ENCODE peak calls at places on chromosomes 16 and 17, in four cellular contexts. V is HepG2, Q is Panc1, X is K562. T is an unnamed sample.

GRCh38 chr17:78040561-78041400 is 82.3 kb downstream of the TNRC6C start:
- DNase-seq in V (no peak), Q (no peak), X (no peak), T (peak; percentile 56)

GRCh38 chr16:86171329-86171728 is 272.4 kb downstream of the IRF8 start:
- DNase-seq in Q (no peak), X (no peak), V (no peak), T (no peak)

GRCh38 chr17:48546187-48546923 is 1.4 kb upstream of the HOXB2 start:
- DNase-seq in Q (no peak), X (no peak), V (no peak), T (no peak)

GRCh38 chr16:67397812-67398545 is 4.7 kb upstream of the TPPP3 start:
- DNase-seq in X (no peak), Q (no peak), V (no peak), T (no peak)

GRCh38 chr16:29837833-29838232 is 17.6 kb downstream of the MVP start:
- DNase-seq in Q (no peak), X (no peak), V (no peak), T (no peak)

GRCh38 chr16:73546351-73546845 is 498.5 kb upstream of the ZFHX3 start:
- DNase-seq in V (no peak), X (peak; percentile 6), Q (no peak), T (no peak)

GRCh38 chr17:79862771-79863440 is 23.7 kb upstream of the CBX4 start:
- DNase-seq in V (no peak), X (no peak), Q (no peak), T (no peak)

GRCh38 chr17:21371511-21372081 is 4.6 kb upstream of the KCNJ12 start:
- DNase-seq in X (no peak), Q (no peak), V (no peak), T (no peak)

GRCh38 chr16:87178177-87178863 is 138.9 kb downstream of the C16orf95 start:
- DNase-seq in X (no peak), Q (no peak), V (no peak), T (no peak)

GRCh38 chr17:42275527-42276358 is 448 bp downstream of the STAT5B start:
- DNase-seq in V (no peak), X (peak; percentile 47), Q (no peak), T (no peak)

GRCh38 chr17:1617620-1618174 is 10.9 kb downstream of the SLC43A2 start:
- DNase-seq in Q (no peak), X (peak; percentile 66), V (no peak), T (peak; percentile 93)

GRCh38 chr16:14300631-14301149 is 229.6 kb downstream of the MRTFB start:
- DNase-seq in X (peak; percentile 52), Q (peak; percentile 82), V (peak; percentile 88), T (peak; percentile 71)

GRCh38 chr16:72969812-72970211 is 78.1 kb downstream of the ZFHX3 start:
- DNase-seq in X (no peak), Q (no peak), V (no peak), T (no peak)

GRCh38 chr17:49093131-49093530 is 39.4 kb upstream of the B4GALNT2 start:
- DNase-seq in Q (no peak), X (no peak), V (no peak), T (no peak)

GRCh38 chr16:89232107-89232506 is 14.6 kb downstream of the ZNF778 start:
- DNase-seq in Q (no peak), X (no peak), V (peak; percentile 87), T (no peak)

GRCh38 chr16:57795431-57795878 is 6.8 kb downstream of the KIFC3 start:
- DNase-seq in Q (peak; percentile 27), X (peak; percentile 27), V (peak; percentile 73), T (peak; percentile 53)

GRCh38 chr16:88121886-88122580 is 170.8 kb downstream of the BANP start:
- DNase-seq in Q (no peak), X (no peak), V (no peak), T (no peak)

GRCh38 chr16:16071631-16072244 is 122.3 kb downstream of the ABCC1 start:
- DNase-seq in X (no peak), Q (no peak), V (peak; percentile 67), T (no peak)

GRCh38 chr16:77922355-77922754 is 100.0 kb upstream of the CLEC3A start:
- DNase-seq in X (no peak), Q (no peak), V (no peak), T (no peak)

GRCh38 chr16:87542531-87543102 is 49.8 kb upstream of the ZCCHC14 start:
- DNase-seq in V (peak; percentile 39), Q (no peak), X (no peak), T (no peak)

GRCh38 chr16:85072947-85073346 is 39.3 kb downstream of the CIBAR2 start:
- DNase-seq in X (no peak), V (no peak), Q (no peak), T (no peak)

GRCh38 chr17:5413682-5414081 is 5.8 kb downstream of the NUP88 start:
- DNase-seq in V (no peak), Q (peak; percentile 95), X (no peak), T (peak; percentile 73)

GRCh38 chr17:37820313-37821024 is 75.6 kb upstream of the HNF1B start:
- DNase-seq in X (no peak), V (no peak), Q (no peak), T (no peak)

GRCh38 chr16:46688101-46688656 is 799 bp downstream of the VPS35 start:
- DNase-seq in Q (no peak), X (no peak), V (no peak), T (no peak)

GRCh38 chr16:3013998-3014690 is 1.4 kb downstream of the CLDN9 start:
- DNase-seq in Q (no peak), X (no peak), V (no peak), T (no peak)

GRCh38 chr17:81171941-81172340 is 5.9 kb upstream of the AATK start:
- DNase-seq in V (peak; percentile 28), Q (no peak), X (no peak), T (no peak)

GRCh38 chr17:10149573-10150399 is 48.6 kb downstream of the GAS7 start:
- DNase-seq in X (no peak), V (no peak), Q (no peak), T (peak; percentile 46)

GRCh38 chr17:76993636-76994035 is 125.4 kb downstream of the MGAT5B start:
- DNase-seq in X (no peak), Q (no peak), V (no peak), T (no peak)

GRCh38 chr17:42214156-42214555 is 19.9 kb upstream of the GHDC start:
- DNase-seq in X (no peak), Q (no peak), V (no peak), T (no peak)

GRCh38 chr16:54921229-54921824 is 9.3 kb upstream of the IRX5 start:
- DNase-seq in Q (no peak), V (no peak), X (no peak), T (no peak)

GRCh38 chr16:23519282-23519681 is 9.0 kb upstream of the GGA2 start:
- DNase-seq in V (no peak), Q (no peak), X (peak; percentile 82), T (no peak)

GRCh38 chr16:31664683-31665482 is 137.2 kb downstream of the AHSP start:
- DNase-seq in Q (no peak), V (no peak), X (no peak), T (no peak)

DNA sequence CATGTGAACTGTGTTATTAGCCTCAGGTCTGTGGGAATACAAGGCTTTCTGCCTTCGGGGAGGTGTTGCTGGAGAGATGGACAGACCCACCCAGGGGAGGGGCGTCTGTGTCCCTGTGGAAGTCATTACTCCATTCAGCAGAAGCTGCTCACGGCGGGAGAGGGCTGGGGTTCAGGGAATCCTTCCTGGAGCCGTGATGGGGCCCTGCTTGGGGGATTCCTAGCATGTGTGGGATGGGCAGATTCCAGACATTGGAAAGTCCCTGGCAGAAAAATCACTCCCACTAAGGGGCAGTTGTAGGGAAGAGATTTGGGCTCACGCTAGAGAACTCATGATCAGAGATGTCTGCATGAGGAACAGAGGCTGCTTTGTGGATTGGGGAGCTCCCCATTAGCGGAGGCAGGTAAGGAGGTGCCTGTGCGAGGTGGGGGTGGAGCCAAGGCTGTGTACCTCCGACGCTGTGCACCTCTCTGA is 56.3 kb upstream of the IL34 start:
- DNase-seq in X (no peak), V (no peak), Q (no peak), T (no peak)
- TF ChIP-seq TCF7L2 in X (no peak), V (no peak), Q (no peak), T (no peak)

GRCh38 chr17:6969323-6969726 is 26.5 kb upstream of the ALOX12 start:
- DNase-seq in Q (no peak), V (peak; percentile 12), X (no peak), T (no peak)
- TF ChIP-seq REST in Q (no peak), V (no peak), X (no peak), T (no peak)

DNA sequence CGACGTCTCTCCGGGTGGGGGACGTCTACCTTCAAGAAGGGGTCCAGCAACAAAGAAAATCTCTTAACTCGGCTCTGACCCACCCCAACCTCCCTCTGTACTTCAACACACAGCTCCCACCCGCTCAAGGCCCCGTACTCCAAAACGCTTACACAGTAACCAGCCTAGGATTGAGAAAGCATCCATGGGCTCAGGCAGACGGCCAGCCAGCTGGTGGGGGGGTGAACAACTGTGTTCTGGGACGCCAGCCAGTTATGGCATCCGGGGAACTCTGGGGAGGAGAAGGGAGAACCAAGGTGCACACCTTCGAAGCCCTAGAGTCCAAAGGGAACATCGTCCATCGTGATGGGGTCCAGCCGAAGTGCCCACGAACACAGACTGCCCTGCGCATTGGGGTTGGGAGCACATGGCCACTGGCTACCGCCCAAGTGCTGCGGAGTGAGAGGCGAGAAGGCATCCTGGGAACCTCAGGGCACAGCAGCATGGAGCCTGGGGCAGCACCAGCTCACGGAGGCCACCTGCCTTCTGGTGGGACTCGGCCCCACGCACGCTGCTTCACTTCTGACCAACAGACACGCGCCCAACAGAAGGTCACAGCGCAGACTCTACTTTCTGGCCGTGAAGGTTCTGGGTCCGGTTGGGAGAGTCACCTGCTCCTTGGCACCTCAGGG is 14.3 kb downstream of the SLC16A3 start:
- DNase-seq in V (peak; percentile 84), Q (no peak), X (no peak), T (no peak)
- TF ChIP-seq TCF7L2 in V (no peak), Q (no peak), X (no peak), T (no peak)

GRCh38 chr17:18327556-18327955 is 12.5 kb downstream of the SMCR8 start:
- DNase-seq in V (no peak), X (no peak), Q (no peak), T (no peak)

GRCh38 chr17:18328643-18329204 is 13.6 kb downstream of the SMCR8 start:
- DNase-seq in V (no peak), Q (no peak), X (no peak), T (no peak)

GRCh38 chr17:18327093-18327492 is 12.0 kb downstream of the SMCR8 start:
- DNase-seq in X (no peak), Q (no peak), V (no peak), T (no peak)

GRCh38 chr17:18326039-18326438 is 10.9 kb downstream of the SMCR8 start:
- DNase-seq in V (no peak), X (no peak), Q (no peak), T (no peak)

GRCh38 chr17:18326572-18326971 is 11.5 kb downstream of the SMCR8 start:
- DNase-seq in Q (no peak), V (no peak), X (no peak), T (no peak)
- TF ChIP-seq REST in Q (no peak), V (no peak), X (no peak), T (no peak)

DNA sequence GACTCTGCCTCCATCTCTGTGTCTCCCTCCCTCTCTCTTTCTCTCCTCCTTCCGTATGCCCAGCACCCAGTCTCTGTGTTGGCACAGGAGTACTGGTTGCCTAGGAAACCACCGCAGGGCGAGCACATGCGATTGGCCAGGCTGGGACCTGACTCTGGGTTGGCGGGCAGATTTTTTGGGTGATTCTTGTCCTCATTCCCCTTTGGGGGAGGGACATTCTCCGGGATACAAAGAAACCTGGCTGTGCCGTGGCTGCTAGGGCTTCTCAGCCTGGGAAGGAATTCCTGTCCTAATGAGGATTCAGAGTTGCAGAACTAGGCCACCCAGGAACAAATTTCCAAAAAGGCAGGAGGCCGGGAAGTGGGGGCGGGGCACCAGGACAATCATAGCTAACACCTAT is 168.9 kb downstream of the SHISA9 start:
- DNase-seq in X (no peak), Q (no peak), V (no peak), T (no peak)
- TF ChIP-seq TCF7L2 in X (no peak), Q (no peak), V (no peak), T (no peak)

GRCh38 chr17:64040201-64040600 is 19.8 kb upstream of the ICAM2 start:
- DNase-seq in V (no peak), Q (no peak), X (no peak), T (no peak)
- TF ChIP-seq REST in V (no peak), Q (no peak), X (no peak), T (no peak)

T was measured in HCT116.